ENCODE peak calls at places on chromosomes 4 and X, in ten cellular contexts. D is SK-N-DZ; N is NCI-H2081; S is activated CD4-positive, alpha-beta T cell treated with anti-CD3 and anti-CD28 coated beads for 1 hour; P is COR-L47; M is AG08395; Q is fibroblast of lung; H is GM23248; J is T47D; O is Peyer's patch. F is an unnamed sample.

GRCh38 chr4:135508006-135508714 is 1306.6 kb upstream of the PABPC4L start:
- DNase-seq in M (no peak), Q (peak), O (no peak), P (no peak), H (peak), J (no peak), S (no peak), N (no peak), D (no peak), F (peak)

GRCh38 chr4:180398564-180398963 is 1844.6 kb upstream of the TENM3 start:
- DNase-seq in M (no peak), P (no peak), H (no peak), S (no peak), D (no peak), N (no peak), O (no peak), J (no peak), Q (no peak), F (no peak)

GRCh38 chr4:105569014-105569850 is 16.8 kb downstream of the ARHGEF38 start:
- DNase-seq in N (no peak), M (no peak), S (no peak), J (no peak), O (no peak), H (no peak), D (peak), Q (no peak), P (no peak), F (no peak)

GRCh38 chr4:76879731-76880364 is 18.1 kb downstream of the SOWAHB start:
- DNase-seq in D (no peak), S (no peak), P (no peak), M (no peak), O (no peak), J (no peak), H (peak), N (no peak), Q (peak), F (no peak)

GRCh38 chr4:151676301-151676700 is 84.5 kb downstream of the GATB start:
- DNase-seq in H (peak), O (no peak), J (no peak), Q (peak), D (peak), S (no peak), M (peak), P (no peak), N (no peak), F (peak)

GRCh38 chrX:38561951-38562719 is 793 bp downstream of the TSPAN7 start:
- DNase-seq in D (peak), O (peak), J (no peak), Q (no peak), S (no peak), N (peak), H (peak), P (peak), M (no peak), F (no peak)

GRCh38 chr4:147837435-147837834 is 105.5 kb downstream of the ARHGAP10 start:
- DNase-seq in S (no peak), P (no peak), J (peak), D (peak), N (no peak), Q (no peak), H (peak), O (no peak), M (no peak), F (peak)

GRCh38 chr4:105808459-105809041 is 86.7 kb upstream of the NPNT start:
- DNase-seq in Q (peak), D (no peak), P (no peak), J (no peak), O (no peak), M (no peak), H (peak), N (no peak), S (no peak), F (peak)

GRCh38 chr4:15004701-15005301 is 2.5 kb downstream of the CPEB2 start:
- DNase-seq in S (peak), D (peak), O (peak), M (peak), P (no peak), Q (peak), H (peak), J (peak), N (peak), F (peak)

GRCh38 chr4:129232627-129233337 is 136.8 kb downstream of the C4orf33 start:
- DNase-seq in M (no peak), N (no peak), Q (peak), D (peak), S (no peak), H (no peak), O (no peak), P (no peak), J (no peak), F (no peak)

GRCh38 chrX:9737363-9737762 is 28.3 kb downstream of the GPR143 start:
- DNase-seq in N (no peak), O (no peak), D (no peak), H (no peak), S (no peak), M (no peak), J (no peak), P (no peak), Q (no peak), F (no peak)

GRCh38 chrX:47817897-47818296 is 18.8 kb upstream of the ZNF81 start:
- DNase-seq in P (no peak), N (no peak), J (no peak), D (no peak), S (no peak), M (no peak), O (no peak), H (no peak), Q (no peak), F (no peak)

GRCh38 chr4:40150932-40151331 is 45.9 kb upstream of the RHOH start:
- DNase-seq in D (no peak), Q (peak), P (no peak), J (no peak), M (no peak), S (no peak), O (no peak), H (no peak), N (no peak), F (no peak)

F was measured in brain microvascular endothelial cell.